ENCODE peak calls at places on chromosomes 7 and 10, in eight cellular contexts. N is endothelial cell; X is COR-L47; K is IMR-90; E is stimulated activated CD4-positive, alpha-beta T cell treated with anti-CD3 and anti-CD28 coated beads, TNF-alpha, amount 100 ng/mL, for 48 hours; B is activated effector memory CD4-positive, alpha-beta T cell treated with anti-CD3 and anti-CD28 coated beads, Interleukin-2, amount 50 U/mL, for 16 hours; L is NB4; D is NCI-H1694. P is an unnamed sample.

GRCh38 chr10:4399571-4399970 is 426.4 kb upstream of the AKR1E2 start:
- DNase-seq in K (peak; percentile 44), D (no peak), B (no peak), X (no peak), N (no peak), L (no peak), E (no peak), P (no peak)

GRCh38 chr7:151239837-151240459 is 7.7 kb downstream of the CHPF2 start:
- DNase-seq in D (no peak), B (no peak), X (no peak), K (no peak), E (no peak), N (no peak), L (no peak), P (no peak)

GRCh38 chr7:106569500-106569929 is 91.4 kb downstream of the CCDC71L start:
- DNase-seq in N (no peak), X (no peak), K (no peak), L (peak; percentile 13), D (no peak), B (no peak), E (no peak), P (no peak)

GRCh38 chr7:118153551-118154177 is 30.3 kb upstream of the LSM8 start:
- DNase-seq in E (peak; percentile 11), D (peak; percentile 71), L (peak; percentile 75), X (peak; percentile 17), N (peak; percentile 42), K (peak; percentile 33), B (no peak), P (no peak)

GRCh38 chr7:116859323-116859722 is 3.1 kb upstream of the CAPZA2 start:
- DNase-seq in N (no peak), L (peak; percentile 72), D (no peak), K (peak; percentile 87), B (no peak), X (peak; percentile 46), E (no peak), P (no peak)

GRCh38 chr7:47326808-47327207 is 255.1 kb downstream of the TNS3 start:
- DNase-seq in E (no peak), K (peak; percentile 85), L (no peak), X (no peak), N (no peak), D (no peak), B (no peak), P (no peak)

GRCh38 chr7:55441668-55442305 is 76.7 kb downstream of the LANCL2 start:
- DNase-seq in L (no peak), E (no peak), B (no peak), D (no peak), N (no peak), K (peak; percentile 85), X (no peak), P (no peak)

GRCh38 chr7:129544700-129545099 is 42.4 kb downstream of the SMKR1 start:
- DNase-seq in K (no peak), B (no peak), D (no peak), L (no peak), E (no peak), X (no peak), N (no peak), P (no peak)

GRCh38 chr10:11782793-11783557 is 40.2 kb upstream of the PROSER2 start:
- DNase-seq in K (peak; percentile 58), X (peak; percentile 13), B (no peak), D (peak; percentile 74), E (peak; percentile 7), N (peak; percentile 24), L (peak; percentile 63), P (no peak)

GRCh38 chr10:30396282-30396681 is 37.7 kb upstream of the MAP3K8 start:
- DNase-seq in K (no peak), L (peak; percentile 91), N (no peak), B (no peak), E (no peak), D (no peak), X (no peak), P (no peak)